ENCODE peak calls at places on chromosomes 13 and 19, in six cellular contexts. I is stimulated activated CD8-positive, alpha-beta memory T cell treated with anti-CD3 and anti-CD28 coated beads, Interleukin-12 subunit alpha, Interleukin-12 subunit beta, amount 100 ng/mL, for 4 hours; K is brain microvascular endothelial cell; J is activated CD4-positive, alpha-beta T cell treated with anti-CD3 and anti-CD28 coated beads, Interleukin-2, amount 50 U/mL, for 48 hours; S is stimulated activated CD4-positive, alpha-beta T cell treated with anti-CD3 and anti-CD28 coated beads, Interleukin-4, amount 100 ng/mL, for 48 hours; A is memory B cell. F is an unnamed sample.

GRCh38 chr19:5973867-5974635 is 3.9 kb downstream of the RANBP3 start:
- DNase-seq in K (no peak), I (no peak), S (no peak), A (no peak), J (no peak), F (no peak)

GRCh38 chr13:112740502-112741131 is 50.8 kb downstream of the ATP11A start:
- DNase-seq in S (no peak), I (no peak), A (no peak), K (peak), J (no peak), F (no peak)

GRCh38 chr13:27533155-27533643 is 82.8 kb upstream of the MTIF3 start:
- DNase-seq in I (peak), J (peak), A (no peak), K (peak), S (peak), F (peak)

GRCh38 chr13:83151308-83151660 is 731.0 kb downstream of the SLITRK1 start:
- DNase-seq in S (no peak), K (no peak), J (no peak), A (no peak), I (no peak), F (no peak)

GRCh38 chr19:861099-861755 is 1.8 kb downstream of the CFD start:
- DNase-seq in K (no peak), S (no peak), A (no peak), I (no peak), J (no peak), F (no peak)

GRCh38 chr19:34313188-34313587 is 51.8 kb upstream of the GPI start:
- DNase-seq in S (no peak), J (no peak), K (peak), I (no peak), A (no peak), F (no peak)

GRCh38 chr13:45865414-45865813 is 13.9 kb upstream of the SIAH3 start:
- DNase-seq in I (no peak), K (no peak), J (no peak), A (no peak), S (no peak), F (no peak)

GRCh38 chr19:15453091-15453498 is 3.3 kb upstream of the WIZ start:
- DNase-seq in K (no peak), S (no peak), I (no peak), J (no peak), A (no peak), F (no peak)

GRCh38 chr19:41887711-41888382 is 4.9 kb downstream of the ARHGEF1 start:
- DNase-seq in S (peak), K (no peak), A (peak), J (peak), I (peak), F (no peak)

GRCh38 chr19:45472557-45473365 is 5.0 kb downstream of the FOSB start:
- DNase-seq in I (no peak), S (no peak), J (no peak), A (peak), K (no peak), F (no peak)

GRCh38 chr19:12293771-12294307 is 844 bp downstream of the ZNF44 start:
- DNase-seq in S (peak), I (peak), K (peak), J (peak), A (peak), F (peak)

GRCh38 chr19:27972291-27973040 is 1240.5 kb downstream of the UQCRFS1 start:
- DNase-seq in A (no peak), K (peak), S (no peak), I (no peak), J (no peak), F (no peak)

GRCh38 chr19:3025516-3025890 is 3.6 kb downstream of the TLE2 start:
- DNase-seq in I (no peak), S (no peak), J (no peak), A (no peak), K (no peak), F (no peak)

GRCh38 chr13:97242755-97243497 is 20.8 kb downstream of the MBNL2 start:
- DNase-seq in I (no peak), J (no peak), A (no peak), K (no peak), S (no peak), F (no peak)

F was measured in GM12891.